ENCODE peak calls at places on chromosomes 1 and 21, in eight cellular contexts. I is central memory CD8-positive, alpha-beta T cell; E is RWPE1; P is activated B cell treated with CpG ODN at 0.5 μM for 24 hours; R is stimulated activated CD4-positive, alpha-beta T cell treated with anti-CD3 and anti-CD28 coated beads, Interleukin-12 subunit alpha, Interleukin-12 subunit beta, amount 100 ng/mL, for 4 hours; H is activated naive CD4-positive, alpha-beta T cell; G is effector CD4-positive, alpha-beta T cell; F is glomerular endothelial cell. L is an unnamed sample.

GRCh38 chr1:89719502-89720306 is 86.8 kb downstream of the LRRC8C start:
- DNase-seq in I (no peak), E (no peak), P (no peak), R (no peak), H (no peak), G (no peak), F (no peak), L (no peak)

GRCh38 chr21:46297311-46298082 is 11.4 kb downstream of the YBEY start:
- DNase-seq in I (no peak), E (no peak), P (no peak), R (no peak), H (no peak), G (no peak), F (no peak), L (no peak)

GRCh38 chr1:85681087-85681486 is 27.1 kb downstream of the ZNHIT6 start:
- DNase-seq in I (no peak), E (no peak), P (no peak), R (no peak), H (no peak), G (no peak), F (no peak), L (no peak)

GRCh38 chr1:18927082-18927653 is 24.8 kb upstream of the ALDH4A1 start:
- DNase-seq in I (no peak), E (peak), P (no peak), R (peak), H (no peak), G (peak), F (no peak), L (peak)

GRCh38 chr1:29416267-29416666 is 179.9 kb downstream of the PTPRU start:
- DNase-seq in I (no peak), E (no peak), P (no peak), R (no peak), H (no peak), G (no peak), F (no peak), L (no peak)

GRCh38 chr1:46812065-46812750 is 13.4 kb downstream of the CYP4B1 start:
- DNase-seq in I (no peak), E (no peak), P (no peak), R (no peak), H (no peak), G (no peak), F (no peak), L (no peak)

GRCh38 chr1:104329278-104329677 is 579.6 kb downstream of the AMY1C start:
- DNase-seq in I (no peak), E (no peak), P (no peak), R (no peak), H (no peak), G (no peak), F (no peak), L (no peak)

GRCh38 chr1:38029725-38030511 is 16.7 kb downstream of the POU3F1 start:
- DNase-seq in I (peak), E (peak), P (peak), R (peak), H (no peak), G (no peak), F (no peak), L (peak)

GRCh38 chr21:39232926-39233325 is 49.7 kb upstream of the PSMG1 start:
- DNase-seq in I (no peak), E (no peak), P (no peak), R (no peak), H (no peak), G (no peak), F (no peak), L (no peak)

GRCh38 chr1:224211262-224211962 is 28.4 kb downstream of the DEGS1 start:
- DNase-seq in I (no peak), E (peak), P (no peak), R (no peak), H (no peak), G (no peak), F (no peak), L (peak)

GRCh38 chr21:25733859-25734653 is 648 bp downstream of the ATP5PF start:
- DNase-seq in I (no peak), E (no peak), P (no peak), R (peak), H (no peak), G (peak), F (no peak), L (no peak)

L was measured in PC-9.